ENCODE peak calls at places on chromosomes 6 and 20, in eight cellular contexts. Q is pancreas; O is sigmoid colon; I is mucosa of descending colon; M is CD8-positive, alpha-beta T cell; X is NT2/D1; S is fibroblast of mammary gland; V is adipocyte. Y is an unnamed sample.

GRCh38 chr20:11378252-11378651 is 539.4 kb upstream of the BTBD3 start:
- DNase-seq in O (no peak), V (no peak), I (no peak), X (no peak), S (no peak), M (no peak), Q (no peak), Y (no peak)

GRCh38 chr6:147648936-147649335 is 140.4 kb downstream of the SAMD5 start:
- DNase-seq in I (no peak), M (no peak), S (no peak), X (no peak), V (peak), Q (no peak), O (no peak), Y (no peak)

GRCh38 chr6:135067891-135068290 is 13.3 kb upstream of the HBS1L start:
- DNase-seq in O (no peak), I (no peak), V (no peak), S (no peak), Q (no peak), M (no peak), X (no peak), Y (no peak)

GRCh38 chr6:122789078-122789861 is at the start of gene SMPDL3A:
- DNase-seq in Q (peak), M (no peak), V (peak), O (peak), X (peak), S (peak), I (peak), Y (peak)

GRCh38 chr6:11589261-11589660 is 51.7 kb downstream of the TMEM170B start:
- DNase-seq in V (no peak), Q (no peak), I (no peak), X (no peak), O (no peak), S (no peak), M (no peak), Y (no peak)

GRCh38 chr6:41442800-41443501 is 103.2 kb upstream of the FOXP4 start:
- DNase-seq in S (peak), O (peak), I (no peak), Q (no peak), M (no peak), X (peak), V (peak), Y (peak)

GRCh38 chr6:162638931-162639574 is 88.5 kb downstream of the PRKN start:
- DNase-seq in V (no peak), Q (no peak), X (no peak), I (no peak), S (no peak), M (no peak), O (no peak), Y (no peak)

GRCh38 chr20:50475879-50476292 is 34.3 kb upstream of the PTPN1 start:
- DNase-seq in V (no peak), Q (no peak), S (peak), M (no peak), O (no peak), I (peak), X (no peak), Y (no peak)

GRCh38 chr6:29797120-29797519 is 30.5 kb upstream of the HLA-G start:
- DNase-seq in I (no peak), M (no peak), X (no peak), V (peak), S (peak), O (no peak), Q (no peak), Y (peak)

GRCh38 chr6:3403244-3404154 is 53.4 kb downstream of the SLC22A23 start:
- DNase-seq in X (no peak), V (no peak), I (peak), S (no peak), Q (peak), O (peak), M (no peak), Y (no peak)

GRCh38 chr6:155967326-155967725 is 511.7 kb upstream of the NOX3 start:
- DNase-seq in M (no peak), X (no peak), Q (no peak), V (no peak), O (no peak), I (no peak), S (no peak), Y (no peak)

GRCh38 chr6:146890644-146891434 is 292.1 kb downstream of the ADGB start:
- DNase-seq in X (no peak), M (no peak), Q (no peak), I (no peak), O (no peak), S (peak), V (no peak), Y (no peak)

GRCh38 chr6:131379951-131380350 is 193.1 kb upstream of the ARG1 start:
- DNase-seq in S (peak), X (no peak), Q (no peak), M (no peak), I (no peak), V (peak), O (no peak), Y (peak)

GRCh38 chr6:154249499-154250298 is 106.9 kb downstream of the IPCEF1 start:
- DNase-seq in O (no peak), M (peak), X (no peak), V (no peak), Q (no peak), I (no peak), S (no peak), Y (no peak)

GRCh38 chr6:44166116-44166515 is 7.5 kb downstream of the CAPN11 start:
- DNase-seq in V (no peak), O (no peak), X (no peak), I (no peak), S (no peak), Q (no peak), M (no peak), Y (no peak)

GRCh38 chr6:70289299-70289698 is 13.6 kb downstream of the COL9A1 start:
- DNase-seq in I (no peak), V (no peak), X (no peak), M (no peak), O (no peak), Q (no peak), S (no peak), Y (no peak)

GRCh38 chr6:11218827-11219826 is 13.3 kb downstream of the NEDD9 start:
- DNase-seq in X (no peak), V (no peak), M (no peak), I (no peak), O (peak), S (no peak), Q (no peak), Y (no peak)

GRCh38 chr20:61886721-61887658 is 178.7 kb downstream of the TAF4 start:
- DNase-seq in M (peak), X (peak), Q (peak), V (peak), O (no peak), S (peak), I (peak), Y (peak)

GRCh38 chr20:25252686-25253421 is 5.0 kb downstream of the PYGB start:
- DNase-seq in V (no peak), X (no peak), Q (no peak), O (no peak), I (peak), S (no peak), M (no peak), Y (no peak)

GRCh38 chr20:48339147-48339985 is 488.4 kb downstream of the PREX1 start:
- DNase-seq in X (no peak), S (peak), O (peak), I (no peak), Q (no peak), V (peak), M (no peak), Y (peak)

GRCh38 chr6:167350322-167350721 is 25.4 kb downstream of the TTLL2 start:
- DNase-seq in O (no peak), X (no peak), V (no peak), Q (no peak), S (no peak), I (peak), M (no peak), Y (no peak)
- H3K4me3 ChIP-seq in O (peak), X (peak), V (no peak), Q (no peak), S (no peak), I (no peak), M (peak), Y (no peak)

DNA sequence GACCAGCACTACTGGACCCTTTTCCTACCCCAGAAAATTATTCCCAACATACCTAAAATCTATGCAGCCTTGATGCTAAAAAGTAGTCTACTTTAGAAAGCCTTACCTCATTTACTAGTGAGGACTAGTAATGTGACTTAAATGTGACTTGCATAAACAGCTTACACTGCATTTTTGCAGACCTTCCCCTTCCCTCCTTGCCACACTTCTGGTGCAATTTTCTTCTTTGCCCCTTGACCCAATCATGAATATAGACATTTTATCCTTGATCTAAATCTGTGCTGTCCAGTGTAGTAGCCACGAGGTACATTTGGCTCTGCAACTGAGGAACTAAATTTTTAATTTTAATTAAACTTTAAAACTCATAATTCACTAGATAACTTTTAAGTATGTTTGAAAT is 7.0 kb upstream of the ZKSCAN8 start:
- DNase-seq in Q (no peak), O (no peak), V (no peak), X (no peak), S (no peak), I (no peak), M (no peak), Y (no peak)
- H3K4me3 ChIP-seq in Q (no peak), O (no peak), V (no peak), X (no peak), S (no peak), I (no peak), M (no peak), Y (no peak)

GRCh38 chr20:3235661-3236324 is 3.2 kb downstream of the SLC4A11 start:
- DNase-seq in O (no peak), Q (no peak), V (no peak), X (no peak), S (peak), M (no peak), I (no peak), Y (no peak)

GRCh38 chr20:3238616-3239025 is 369 bp downstream of the SLC4A11 start:
- DNase-seq in I (peak), Q (no peak), X (no peak), M (peak), S (no peak), V (peak), O (no peak), Y (no peak)

GRCh38 chr20:3239026-3239866 is at the start of gene SLC4A11:
- DNase-seq in Q (peak), V (peak), M (no peak), X (peak), I (peak), O (no peak), S (peak), Y (no peak)

GRCh38 chr20:3237958-3238615 is 903 bp downstream of the SLC4A11 start:
- DNase-seq in O (no peak), X (no peak), M (no peak), Q (peak), I (no peak), V (no peak), S (no peak), Y (no peak)

DNA sequence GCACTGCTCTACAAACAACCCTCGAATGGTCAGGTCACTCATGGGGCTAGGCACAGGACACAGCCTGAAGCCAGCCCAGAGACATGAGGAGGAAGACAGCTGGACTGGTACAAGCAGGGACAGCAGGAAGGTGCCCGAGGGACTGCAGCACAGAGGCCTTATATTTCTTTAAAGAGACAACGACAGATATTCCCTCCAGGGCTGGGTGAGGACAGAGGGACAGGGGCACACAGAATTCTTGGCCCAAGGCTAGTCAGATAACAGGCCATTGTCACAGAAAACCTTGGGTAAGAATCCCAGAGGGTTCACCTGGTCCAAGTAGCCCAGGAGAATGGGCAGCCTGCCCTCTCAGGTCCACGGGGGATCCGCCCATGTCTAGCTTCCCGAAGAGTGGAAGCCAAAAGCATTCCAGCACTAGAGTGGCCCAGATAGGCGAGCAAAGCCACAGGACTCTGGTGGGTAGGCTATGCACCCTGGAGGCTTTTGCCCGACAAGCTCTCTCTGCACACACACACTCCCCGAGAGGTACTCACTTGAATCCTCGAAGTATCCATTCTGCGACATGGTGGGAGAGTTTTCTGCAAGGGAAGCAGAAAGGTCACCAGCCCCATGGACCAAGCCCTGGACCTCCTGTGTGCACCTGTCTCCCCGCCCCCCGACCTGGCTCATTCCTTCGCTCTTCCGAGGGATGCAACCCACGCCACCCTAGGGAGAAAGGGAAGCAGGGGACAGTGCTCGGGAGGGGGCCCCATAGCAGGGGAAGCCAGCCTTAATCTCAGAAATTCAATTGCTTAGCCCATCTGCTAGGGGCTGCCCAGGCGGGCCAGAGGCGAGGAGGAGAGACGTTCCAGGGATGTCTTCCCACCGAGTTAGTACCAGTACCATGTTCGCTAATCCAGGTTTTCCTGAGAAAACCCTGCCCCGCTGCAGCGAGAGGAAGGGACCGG is 1.7 kb downstream of the SLC4A11 start:
- DNase-seq in Q (no peak), X (no peak), I (no peak), M (no peak), S (no peak), O (no peak), V (no peak), Y (no peak)
- H3K4me3 ChIP-seq in Q (no peak), X (peak), I (no peak), M (peak), S (no peak), O (no peak), V (no peak), Y (no peak)

GRCh38 chr20:13221313-13221672 is 219 bp downstream of the ISM1 start:
- DNase-seq in S (no peak), M (no peak), I (no peak), V (no peak), X (no peak), Q (peak), O (no peak), Y (no peak)
- H3K4me3 ChIP-seq in S (no peak), M (no peak), I (no peak), V (peak), X (peak), Q (peak), O (peak), Y (peak)

GRCh38 chr20:63101781-63102719 is 95.3 kb upstream of the BHLHE23 start:
- DNase-seq in I (peak), S (peak), X (no peak), Q (peak), M (peak), O (peak), V (peak), Y (no peak)

GRCh38 chr20:63104312-63105181 is 97.8 kb upstream of the BHLHE23 start:
- DNase-seq in V (no peak), X (no peak), M (no peak), I (no peak), O (no peak), Q (peak), S (no peak), Y (no peak)

GRCh38 chr20:63103402-63104311 is 96.9 kb upstream of the BHLHE23 start:
- DNase-seq in X (no peak), V (no peak), M (peak), I (peak), S (peak), O (no peak), Q (peak), Y (no peak)

GRCh38 chr20:63100926-63101699 is 94.3 kb upstream of the BHLHE23 start:
- DNase-seq in M (no peak), X (no peak), V (no peak), I (peak), S (no peak), O (peak), Q (peak), Y (no peak)

GRCh38 chr20:63102720-63103375 is 96.1 kb upstream of the BHLHE23 start:
- DNase-seq in M (peak), S (peak), V (peak), O (peak), Q (peak), X (no peak), I (peak), Y (no peak)
- H3K4me3 ChIP-seq in M (peak), S (no peak), V (peak), O (peak), Q (peak), X (peak), I (no peak), Y (peak)

GRCh38 chr20:24102290-24102689 is 113.7 kb upstream of the GGTLC1 start:
- DNase-seq in X (peak), I (no peak), S (peak), O (no peak), Q (no peak), V (no peak), M (no peak), Y (no peak)
- H3K4me3 ChIP-seq in X (no peak), I (no peak), S (no peak), O (no peak), Q (no peak), V (no peak), M (no peak), Y (no peak)

GRCh38 chr6:32442243-32442667 is 2.6 kb downstream of the HLA-DRA start:
- DNase-seq in M (no peak), S (no peak), X (no peak), Q (no peak), O (no peak), I (no peak), V (no peak), Y (no peak)

GRCh38 chr6:32432050-32432450 is 7.6 kb upstream of the HLA-DRA start:
- DNase-seq in X (no peak), O (no peak), I (no peak), S (peak), M (no peak), Q (no peak), V (peak), Y (no peak)

GRCh38 chr6:32439139-32439538 is 548 bp upstream of the HLA-DRA start:
- DNase-seq in S (no peak), V (no peak), O (no peak), I (no peak), Q (no peak), X (no peak), M (no peak), Y (no peak)

GRCh38 chr6:32439708-32440214 is at the start of gene HLA-DRA:
- DNase-seq in S (peak), I (no peak), Q (no peak), V (peak), M (no peak), O (no peak), X (no peak), Y (no peak)

GRCh38 chr6:32436995-32437836 is 2.5 kb upstream of the HLA-DRA start:
- DNase-seq in M (no peak), V (peak), S (peak), I (no peak), O (no peak), X (no peak), Q (no peak), Y (no peak)
- H3K4me3 ChIP-seq in M (no peak), V (no peak), S (no peak), I (no peak), O (no peak), X (no peak), Q (no peak), Y (no peak)

Y was measured in skeletal muscle cell.